ENCODE peak calls at places on chromosomes 5 and 9, in seven cellular contexts. One of them, this sample, is unnamed.

GRCh38 chr9:89175739-89176360 is 2.8 kb downstream of the SHC3 start:
- DNase-seq in NCI-H226: no peak
- DNase-seq in NCI-H146: no peak
- DNase-seq in fibroblast of pulmonary artery: peak; percentile 33
- DNase-seq in sciatic nerve: no peak
- DNase-seq in NCI-H1436: no peak
- DNase-seq in ELF-1: no peak
- DNase-seq in this sample: no peak

GRCh38 chr9:122056484-122056883 is 36.6 kb downstream of the TTLL11 start:
- DNase-seq in NCI-H226: peak; percentile 8
- DNase-seq in NCI-H146: no peak
- DNase-seq in fibroblast of pulmonary artery: peak; percentile 18
- DNase-seq in sciatic nerve: no peak
- DNase-seq in NCI-H1436: no peak
- DNase-seq in ELF-1: peak; percentile 62
- DNase-seq in this sample: no peak

GRCh38 chr9:84799231-84799630 is 129.7 kb downstream of the NTRK2 start:
- DNase-seq in NCI-H226: no peak
- DNase-seq in NCI-H146: no peak
- DNase-seq in fibroblast of pulmonary artery: no peak
- DNase-seq in sciatic nerve: no peak
- DNase-seq in NCI-H1436: no peak
- DNase-seq in ELF-1: no peak
- DNase-seq in this sample: no peak

GRCh38 chr5:41156739-41157138 is 56.6 kb downstream of the C6 start:
- DNase-seq in NCI-H226: no peak
- DNase-seq in NCI-H146: no peak
- DNase-seq in fibroblast of pulmonary artery: peak; percentile 76
- DNase-seq in sciatic nerve: no peak
- DNase-seq in NCI-H1436: no peak
- DNase-seq in ELF-1: no peak
- DNase-seq in this sample: no peak

GRCh38 chr5:50888754-50889153 is 222.3 kb downstream of the PARP8 start:
- DNase-seq in NCI-H226: no peak
- DNase-seq in NCI-H146: no peak
- DNase-seq in fibroblast of pulmonary artery: no peak
- DNase-seq in sciatic nerve: no peak
- DNase-seq in NCI-H1436: no peak
- DNase-seq in ELF-1: no peak
- DNase-seq in this sample: no peak

GRCh38 chr5:146192571-146193043 is 10.2 kb upstream of the LARS1 start:
- DNase-seq in NCI-H226: no peak
- DNase-seq in NCI-H146: no peak
- DNase-seq in fibroblast of pulmonary artery: no peak
- DNase-seq in sciatic nerve: no peak
- DNase-seq in NCI-H1436: no peak
- DNase-seq in ELF-1: no peak
- DNase-seq in this sample: no peak

GRCh38 chr5:54760182-54760935 is 225.0 kb downstream of the ESM1 start:
- DNase-seq in NCI-H226: peak; percentile 33
- DNase-seq in NCI-H146: no peak
- DNase-seq in fibroblast of pulmonary artery: peak; percentile 86
- DNase-seq in sciatic nerve: no peak
- DNase-seq in NCI-H1436: no peak
- DNase-seq in ELF-1: no peak
- DNase-seq in this sample: no peak

GRCh38 chr9:119451426-119451825 is 82.2 kb upstream of the BRINP1 start:
- DNase-seq in NCI-H226: no peak
- DNase-seq in NCI-H146: no peak
- DNase-seq in fibroblast of pulmonary artery: no peak
- DNase-seq in sciatic nerve: no peak
- DNase-seq in NCI-H1436: no peak
- DNase-seq in ELF-1: no peak
- DNase-seq in this sample: no peak

GRCh38 chr9:92179286-92180002 is 64.2 kb upstream of the SPTLC1 start:
- DNase-seq in NCI-H226: no peak
- DNase-seq in NCI-H146: no peak
- DNase-seq in fibroblast of pulmonary artery: no peak
- DNase-seq in sciatic nerve: no peak
- DNase-seq in NCI-H1436: no peak
- DNase-seq in ELF-1: no peak
- DNase-seq in this sample: no peak

GRCh38 chr5:174751154-174751990 is 27.0 kb downstream of the MSX2 start:
- DNase-seq in NCI-H226: no peak
- DNase-seq in NCI-H146: no peak
- DNase-seq in fibroblast of pulmonary artery: no peak
- DNase-seq in sciatic nerve: no peak
- DNase-seq in NCI-H1436: no peak
- DNase-seq in ELF-1: peak; percentile 56
- DNase-seq in this sample: no peak

GRCh38 chr9:83154821-83155220 is 91.9 kb upstream of the RASEF start:
- DNase-seq in NCI-H226: peak; percentile 35
- DNase-seq in NCI-H146: no peak
- DNase-seq in fibroblast of pulmonary artery: no peak
- DNase-seq in sciatic nerve: no peak
- DNase-seq in NCI-H1436: no peak
- DNase-seq in ELF-1: no peak
- DNase-seq in this sample: no peak

GRCh38 chr5:171907731-171908343 is 98.6 kb downstream of the FBXW11 start:
- DNase-seq in NCI-H226: peak; percentile 35
- DNase-seq in NCI-H146: peak; percentile 34
- DNase-seq in fibroblast of pulmonary artery: peak; percentile 82
- DNase-seq in sciatic nerve: no peak
- DNase-seq in NCI-H1436: peak; percentile 29
- DNase-seq in ELF-1: peak; percentile 54
- DNase-seq in this sample: peak; percentile 28

GRCh38 chr5:127958421-127959011 is 125.0 kb upstream of the SLC12A2 start:
- DNase-seq in NCI-H226: no peak
- DNase-seq in NCI-H146: peak; percentile 43
- DNase-seq in fibroblast of pulmonary artery: no peak
- DNase-seq in sciatic nerve: no peak
- DNase-seq in NCI-H1436: peak; percentile 26
- DNase-seq in ELF-1: no peak
- DNase-seq in this sample: no peak

GRCh38 chr9:69370430-69370829 is 45.4 kb downstream of the ENTREP1 start:
- DNase-seq in NCI-H226: peak; percentile 33
- DNase-seq in NCI-H146: no peak
- DNase-seq in fibroblast of pulmonary artery: peak; percentile 79
- DNase-seq in sciatic nerve: no peak
- DNase-seq in NCI-H1436: no peak
- DNase-seq in ELF-1: no peak
- DNase-seq in this sample: no peak

GRCh38 chr9:114894206-114894605 is 36.2 kb downstream of the TNFSF8 start:
- DNase-seq in NCI-H226: peak; percentile 39
- DNase-seq in NCI-H146: peak; percentile 55
- DNase-seq in fibroblast of pulmonary artery: peak; percentile 33
- DNase-seq in sciatic nerve: no peak
- DNase-seq in NCI-H1436: no peak
- DNase-seq in ELF-1: no peak
- DNase-seq in this sample: no peak

GRCh38 chr5:59361454-59361853 is 532.1 kb downstream of the PDE4D start:
- DNase-seq in NCI-H226: no peak
- DNase-seq in NCI-H146: peak; percentile 54
- DNase-seq in fibroblast of pulmonary artery: no peak
- DNase-seq in sciatic nerve: no peak
- DNase-seq in NCI-H1436: no peak
- DNase-seq in ELF-1: no peak
- DNase-seq in this sample: no peak

GRCh38 chr9:137439158-137439714 is 1.9 kb downstream of the ENTPD8 start:
- DNase-seq in NCI-H226: no peak
- DNase-seq in NCI-H146: no peak
- DNase-seq in fibroblast of pulmonary artery: no peak
- DNase-seq in sciatic nerve: no peak
- DNase-seq in NCI-H1436: no peak
- DNase-seq in ELF-1: no peak
- DNase-seq in this sample: no peak

GRCh38 chr5:137734962-137735530 is 843 bp downstream of the KLHL3 start:
- DNase-seq in NCI-H226: no peak
- DNase-seq in NCI-H146: peak; percentile 48
- DNase-seq in fibroblast of pulmonary artery: peak; percentile 60
- DNase-seq in sciatic nerve: no peak
- DNase-seq in NCI-H1436: no peak
- DNase-seq in ELF-1: peak; percentile 63
- DNase-seq in this sample: no peak

GRCh38 chr5:129019401-129019908 is 54.2 kb downstream of the SLC27A6 start:
- DNase-seq in NCI-H226: no peak
- DNase-seq in NCI-H146: no peak
- DNase-seq in fibroblast of pulmonary artery: no peak
- DNase-seq in sciatic nerve: no peak
- DNase-seq in NCI-H1436: no peak
- DNase-seq in ELF-1: no peak
- DNase-seq in this sample: no peak

GRCh38 chr9:36897019-36897418 is 137.0 kb downstream of the PAX5 start:
- DNase-seq in NCI-H226: no peak
- DNase-seq in NCI-H146: no peak
- DNase-seq in fibroblast of pulmonary artery: no peak
- DNase-seq in sciatic nerve: no peak
- DNase-seq in NCI-H1436: no peak
- DNase-seq in ELF-1: no peak
- DNase-seq in this sample: no peak

GRCh38 chr9:91162311-91162710 is 199.4 kb downstream of the AUH start:
- DNase-seq in NCI-H226: peak; percentile 13
- DNase-seq in NCI-H146: no peak
- DNase-seq in fibroblast of pulmonary artery: no peak
- DNase-seq in sciatic nerve: no peak
- DNase-seq in NCI-H1436: no peak
- DNase-seq in ELF-1: no peak
- DNase-seq in this sample: no peak

GRCh38 chr9:22413884-22414283 is 32.7 kb upstream of the DMRTA1 start:
- DNase-seq in NCI-H226: no peak
- DNase-seq in NCI-H146: no peak
- DNase-seq in fibroblast of pulmonary artery: no peak
- DNase-seq in sciatic nerve: no peak
- DNase-seq in NCI-H1436: no peak
- DNase-seq in ELF-1: no peak
- DNase-seq in this sample: no peak

GRCh38 chr5:54663876-54664275 is 146.3 kb downstream of the SNX18 start:
- DNase-seq in NCI-H226: peak; percentile 90
- DNase-seq in NCI-H146: no peak
- DNase-seq in fibroblast of pulmonary artery: peak; percentile 95
- DNase-seq in sciatic nerve: peak; percentile 70
- DNase-seq in NCI-H1436: no peak
- DNase-seq in ELF-1: no peak
- DNase-seq in this sample: no peak